ENCODE peak calls at places on chromosomes 6 and 20, in five cellular contexts. M is putamen, D is HFFc6, F is amygdala, W is heart right ventricle. X is an unnamed sample.

GRCh38 chr20:17511401-17511800 is 19.8 kb downstream of the BFSP1 start:
- DNase-seq in M (no peak), D (no peak), F (no peak), W (no peak), X (no peak)

GRCh38 chr6:153705429-153705828 is 333.6 kb upstream of the OPRM1 start:
- DNase-seq in M (no peak), D (no peak), F (no peak), W (no peak), X (no peak)

GRCh38 chr20:34825530-34826362 is at the start of gene NCOA6:
- DNase-seq in M (peak), D (peak), F (peak), W (peak), X (peak)

GRCh38 chr6:52227495-52227894 is 16.8 kb downstream of the IL17F start:
- DNase-seq in M (no peak), D (no peak), F (no peak), W (no peak), X (no peak)

GRCh38 chr6:11172501-11173337 is 59.7 kb downstream of the NEDD9 start:
- DNase-seq in M (no peak), D (no peak), F (peak), W (peak), X (peak)

GRCh38 chr20:18904624-18905023 is 91.0 kb downstream of the SCP2D1 start:
- DNase-seq in M (no peak), D (no peak), F (no peak), W (no peak), X (peak)

GRCh38 chr6:147087641-147088040 is 116.6 kb upstream of the STXBP5 start:
- DNase-seq in M (peak), D (no peak), F (no peak), W (no peak), X (no peak)

GRCh38 chr6:46510656-46511055 is 19.4 kb upstream of the RCAN2 start:
- DNase-seq in M (peak), D (no peak), F (no peak), W (peak), X (no peak)

GRCh38 chr20:2470051-2470431 is 548 bp downstream of the SNRPB start:
- DNase-seq in M (peak), D (peak), F (no peak), W (peak), X (peak)

GRCh38 chr20:32621071-32621913 is 36.2 kb upstream of the NOL4L start:
- DNase-seq in M (no peak), D (no peak), F (no peak), W (no peak), X (no peak)

GRCh38 chr6:82608777-82609176 is 245.2 kb downstream of the TPBG start:
- DNase-seq in M (no peak), D (no peak), F (no peak), W (no peak), X (no peak)

GRCh38 chr6:10510592-10511367 is 10.4 kb upstream of the GCNT2 start:
- DNase-seq in M (no peak), D (peak), F (no peak), W (peak), X (peak)

GRCh38 chr6:10742251-10742650 is 5.4 kb upstream of the TMEM14B start:
- DNase-seq in M (no peak), D (no peak), F (no peak), W (no peak), X (no peak)

GRCh38 chr20:62171245-62171644 is 11.6 kb upstream of the MTG2 start:
- DNase-seq in M (no peak), D (no peak), F (no peak), W (peak), X (no peak)

GRCh38 chr6:7749493-7749892 is 23.6 kb downstream of the BMP6 start:
- DNase-seq in M (no peak), D (no peak), F (no peak), W (no peak), X (no peak)

GRCh38 chr20:17610566-17611289 is 40.9 kb downstream of the DSTN start:
- DNase-seq in M (no peak), D (no peak), F (no peak), W (no peak), X (no peak)

GRCh38 chr6:13523826-13524622 is 36.6 kb upstream of the GFOD1 start:
- DNase-seq in M (no peak), D (no peak), F (no peak), W (no peak), X (no peak)

GRCh38 chr6:152975204-152975915 is 7.5 kb downstream of the FBXO5 start:
- DNase-seq in M (no peak), D (no peak), F (no peak), W (no peak), X (no peak)

GRCh38 chr6:24932832-24933231 is 2.9 kb downstream of the RIPOR2 start:
- DNase-seq in M (no peak), D (no peak), F (no peak), W (no peak), X (no peak)

GRCh38 chr6:167472876-167473275 is 148.0 kb downstream of the TTLL2 start:
- DNase-seq in M (no peak), D (no peak), F (no peak), W (no peak), X (no peak)

GRCh38 chr6:52420668-52421358 is 671 bp downstream of the EFHC1 start:
- DNase-seq in M (peak), D (peak), F (no peak), W (no peak), X (peak)

GRCh38 chr6:2181567-2181966 is 63.8 kb downstream of the GMDS start:
- DNase-seq in M (no peak), D (no peak), F (no peak), W (no peak), X (no peak)

GRCh38 chr6:34238507-34239239 is 2.0 kb downstream of the HMGA1 start:
- DNase-seq in M (no peak), D (no peak), F (no peak), W (no peak), X (no peak)

GRCh38 chr6:130783416-130784107 is 43.6 kb upstream of the SMLR1 start:
- DNase-seq in M (no peak), D (no peak), F (no peak), W (no peak), X (no peak)

GRCh38 chr20:51511861-51512619 is 30.5 kb downstream of the NFATC2 start:
- DNase-seq in M (no peak), D (no peak), F (no peak), W (no peak), X (peak)